ENCODE peak calls at places on chromosomes 6 and 20, in six cellular contexts. X is K562; O is GM13976; D is D721Med; S is stimulated activated CD4-positive, alpha-beta T cell treated with anti-CD3 and anti-CD28 coated beads, Interleukin-15, amount 100 ng/mL, for 1 hour; Q is stimulated activated naive CD8-positive, alpha-beta T cell treated with anti-CD3 and anti-CD28 coated beads, Interleukin-15, Interleukin-2, amounts not matched to agents 100 U/mL and 50 U/mL, for 24 hours. A is an unnamed sample.

GRCh38 chr6:166952567-166953464 is 3.5 kb downstream of the RNASET2 start:
- DNase-seq in Q (peak; percentile 18), S (no peak), O (no peak), X (no peak), D (no peak), A (no peak)

GRCh38 chr20:39897781-39898466 is 791.1 kb downstream of the MAFB start:
- DNase-seq in D (no peak), O (no peak), S (no peak), X (no peak), Q (no peak), A (no peak)

GRCh38 chr20:9610665-9611064 is 96.3 kb downstream of the LAMP5 start:
- DNase-seq in Q (no peak), X (no peak), O (no peak), S (no peak), D (no peak), A (no peak)

GRCh38 chr6:84872996-84873395 is 108.6 kb upstream of the TBX18 start:
- DNase-seq in O (no peak), D (no peak), X (no peak), S (no peak), Q (no peak), A (no peak)

GRCh38 chr6:3884007-3884745 is 35.0 kb downstream of the FAM50B start:
- DNase-seq in Q (no peak), D (no peak), S (no peak), X (no peak), O (no peak), A (no peak)

GRCh38 chr20:63261808-63262528 is 7.7 kb upstream of the NKAIN4 start:
- DNase-seq in S (no peak), D (no peak), Q (no peak), X (no peak), O (no peak), A (no peak)

GRCh38 chr6:12173670-12174069 is 116.5 kb upstream of the EDN1 start:
- DNase-seq in D (no peak), S (no peak), X (no peak), O (no peak), Q (no peak), A (no peak)

GRCh38 chr6:140253096-140253495 is 878.6 kb upstream of the CITED2 start:
- DNase-seq in Q (no peak), X (no peak), D (no peak), S (no peak), O (no peak), A (no peak)

GRCh38 chr6:130526466-130526865 is 160.6 kb downstream of the TMEM200A start:
- DNase-seq in S (no peak), O (no peak), D (no peak), Q (no peak), X (no peak), A (no peak)

GRCh38 chr6:68653074-68653705 is 18.1 kb downstream of the ADGRB3 start:
- DNase-seq in Q (no peak), S (no peak), D (no peak), X (peak; percentile 17), O (no peak), A (peak; percentile 5)

GRCh38 chr6:63783096-63783495 is 147.5 kb downstream of the PHF3 start:
- DNase-seq in O (no peak), Q (no peak), X (no peak), S (no peak), D (no peak), A (no peak)

GRCh38 chr20:4512891-4513550 is 208.7 kb upstream of the PRND start:
- DNase-seq in D (no peak), X (no peak), S (no peak), Q (no peak), O (no peak), A (no peak)

GRCh38 chr6:131167773-131168172 is 32.5 kb downstream of the AKAP7 start:
- DNase-seq in S (no peak), Q (no peak), D (no peak), X (no peak), O (no peak), A (peak; percentile 13)

GRCh38 chr6:49868951-49869529 is 2.7 kb upstream of the CRISP1 start:
- DNase-seq in S (no peak), Q (no peak), D (no peak), X (no peak), O (no peak), A (peak; percentile 26)

GRCh38 chr20:1184638-1185315 is at the start of gene TMEM74B:
- DNase-seq in S (no peak), X (peak; percentile 70), O (peak; percentile 49), D (no peak), Q (no peak), A (peak; percentile 49)

GRCh38 chr20:12464036-12464435 is 544.7 kb upstream of the SPTLC3 start:
- DNase-seq in O (no peak), S (no peak), X (no peak), D (no peak), Q (no peak), A (no peak)

GRCh38 chr6:106360410-106360988 is at the start of gene CRYBG1:
- DNase-seq in S (peak; percentile 56), D (peak; percentile 70), Q (peak; percentile 78), X (peak; percentile 91), O (peak; percentile 88), A (peak; percentile 61)

GRCh38 chr6:168021581-168021980 is 24.1 kb downstream of the KIF25 start:
- DNase-seq in Q (no peak), D (no peak), O (no peak), X (no peak), S (no peak), A (no peak)

GRCh38 chr6:25889877-25890853 is 16.1 kb upstream of the SLC17A3 start:
- DNase-seq in D (no peak), S (no peak), X (peak; percentile 16), Q (no peak), O (no peak), A (peak; percentile 4)

GRCh38 chr20:58342104-58342945 is 32.8 kb downstream of the RAB22A start:
- DNase-seq in X (no peak), D (no peak), O (no peak), S (no peak), Q (no peak), A (no peak)

GRCh38 chr20:44736170-44737021 is 9.3 kb upstream of the KCNK15 start:
- DNase-seq in O (no peak), Q (peak; percentile 30), S (no peak), X (peak; percentile 74), D (no peak), A (peak; percentile 15)

GRCh38 chr20:58072695-58073671 is 155.5 kb downstream of the ANKRD60 start:
- DNase-seq in D (no peak), X (no peak), O (no peak), S (no peak), Q (no peak), A (no peak)

GRCh38 chr20:36744764-36745191 is 1.1 kb downstream of the NDRG3 start:
- DNase-seq in D (peak; percentile 41), O (no peak), S (no peak), X (peak; percentile 24), Q (no peak), A (no peak)

GRCh38 chr6:68141190-68141589 is 493.9 kb upstream of the ADGRB3 start:
- DNase-seq in Q (no peak), X (no peak), O (no peak), S (no peak), D (no peak), A (no peak)

GRCh38 chr6:169955796-169956493 is 204.5 kb downstream of the ERMARD start:
- DNase-seq in Q (no peak), S (no peak), D (no peak), O (no peak), X (no peak), A (no peak)

GRCh38 chr20:5781798-5782750 is 31.9 kb downstream of the SHLD1 start:
- DNase-seq in X (peak; percentile 47), S (no peak), Q (no peak), O (no peak), D (no peak), A (peak; percentile 18)